ENCODE peak calls at places on chromosomes 13 and 19, in four cellular contexts. One of them, this sample, is unnamed.

GRCh38 chr13:80309926-80310325 is 31.0 kb downstream of the SPRY2 start:
- DNase-seq in foreskin fibroblast: no peak
- DNase-seq in bronchial epithelial cell: no peak
- DNase-seq in astrocyte of the spinal cord: no peak
- DNase-seq in this sample: no peak

GRCh38 chr19:49165865-49166301 is 8.3 kb downstream of the TRPM4 start:
- DNase-seq in foreskin fibroblast: no peak
- DNase-seq in bronchial epithelial cell: no peak
- DNase-seq in astrocyte of the spinal cord: no peak
- DNase-seq in this sample: no peak

GRCh38 chr19:46785054-46785979 is 3.1 kb downstream of the SLC1A5 start:
- DNase-seq in foreskin fibroblast: peak; percentile 34
- DNase-seq in bronchial epithelial cell: no peak
- DNase-seq in astrocyte of the spinal cord: no peak
- DNase-seq in this sample: no peak

GRCh38 chr19:19410553-19411550 is 5.4 kb downstream of the GATAD2A start:
- DNase-seq in foreskin fibroblast: peak; percentile 42
- DNase-seq in bronchial epithelial cell: no peak
- DNase-seq in astrocyte of the spinal cord: no peak
- DNase-seq in this sample: no peak

GRCh38 chr19:13579388-13580060 is 73.2 kb upstream of the CACNA1A start:
- DNase-seq in foreskin fibroblast: no peak
- DNase-seq in bronchial epithelial cell: no peak
- DNase-seq in astrocyte of the spinal cord: peak; percentile 7
- DNase-seq in this sample: peak; percentile 23

GRCh38 chr19:19062454-19063182 is 1.2 kb upstream of the SLC25A42 start:
- DNase-seq in foreskin fibroblast: peak; percentile 76
- DNase-seq in bronchial epithelial cell: peak; percentile 49
- DNase-seq in astrocyte of the spinal cord: peak; percentile 30
- DNase-seq in this sample: no peak

GRCh38 chr19:44661904-44662303 is 9.4 kb upstream of the CEACAM19 start:
- DNase-seq in foreskin fibroblast: no peak
- DNase-seq in bronchial epithelial cell: no peak
- DNase-seq in astrocyte of the spinal cord: no peak
- DNase-seq in this sample: no peak

GRCh38 chr19:48287748-48288147 is 17.9 kb downstream of the ZNF114 start:
- DNase-seq in foreskin fibroblast: no peak
- DNase-seq in bronchial epithelial cell: no peak
- DNase-seq in astrocyte of the spinal cord: no peak
- DNase-seq in this sample: no peak

GRCh38 chr13:31052478-31052877 is 109.2 kb downstream of the HSPH1 start:
- DNase-seq in foreskin fibroblast: no peak
- DNase-seq in bronchial epithelial cell: no peak
- DNase-seq in astrocyte of the spinal cord: no peak
- DNase-seq in this sample: no peak

GRCh38 chr19:23957660-23958281 is 43.1 kb downstream of the ZNF726 start:
- DNase-seq in foreskin fibroblast: peak; percentile 94
- DNase-seq in bronchial epithelial cell: peak; percentile 90
- DNase-seq in astrocyte of the spinal cord: peak; percentile 30
- DNase-seq in this sample: no peak

GRCh38 chr13:98533912-98534311 is 43.0 kb downstream of the STK24 start:
- DNase-seq in foreskin fibroblast: no peak
- DNase-seq in bronchial epithelial cell: no peak
- DNase-seq in astrocyte of the spinal cord: no peak
- DNase-seq in this sample: no peak

GRCh38 chr13:113933901-113934300 is 40.0 kb downstream of the C13orf46 start:
- DNase-seq in foreskin fibroblast: no peak
- DNase-seq in bronchial epithelial cell: no peak
- DNase-seq in astrocyte of the spinal cord: no peak
- DNase-seq in this sample: no peak

GRCh38 chr13:79987323-79987722 is 353.6 kb downstream of the SPRY2 start:
- DNase-seq in foreskin fibroblast: peak; percentile 86
- DNase-seq in bronchial epithelial cell: peak; percentile 89
- DNase-seq in astrocyte of the spinal cord: no peak
- DNase-seq in this sample: no peak

GRCh38 chr19:45069056-45069455 is 7.2 kb downstream of the ZNF296 start:
- DNase-seq in foreskin fibroblast: peak; percentile 62
- DNase-seq in bronchial epithelial cell: peak; percentile 57
- DNase-seq in astrocyte of the spinal cord: no peak
- DNase-seq in this sample: no peak

GRCh38 chr19:45771331-45771933 is 2.4 kb upstream of the SIX5 start:
- DNase-seq in foreskin fibroblast: no peak
- DNase-seq in bronchial epithelial cell: no peak
- DNase-seq in astrocyte of the spinal cord: no peak
- DNase-seq in this sample: no peak

GRCh38 chr13:98649861-98650260 is 73.0 kb upstream of the STK24 start:
- DNase-seq in foreskin fibroblast: no peak
- DNase-seq in bronchial epithelial cell: no peak
- DNase-seq in astrocyte of the spinal cord: no peak
- DNase-seq in this sample: no peak

GRCh38 chr13:80550856-80551532 is 210.1 kb upstream of the SPRY2 start:
- DNase-seq in foreskin fibroblast: peak; percentile 54
- DNase-seq in bronchial epithelial cell: no peak
- DNase-seq in astrocyte of the spinal cord: no peak
- DNase-seq in this sample: no peak

GRCh38 chr19:58361900-58362271 is 665 bp downstream of the ZNF497 start:
- DNase-seq in foreskin fibroblast: peak; percentile 75
- DNase-seq in bronchial epithelial cell: no peak
- DNase-seq in astrocyte of the spinal cord: no peak
- DNase-seq in this sample: peak; percentile 11

DNA sequence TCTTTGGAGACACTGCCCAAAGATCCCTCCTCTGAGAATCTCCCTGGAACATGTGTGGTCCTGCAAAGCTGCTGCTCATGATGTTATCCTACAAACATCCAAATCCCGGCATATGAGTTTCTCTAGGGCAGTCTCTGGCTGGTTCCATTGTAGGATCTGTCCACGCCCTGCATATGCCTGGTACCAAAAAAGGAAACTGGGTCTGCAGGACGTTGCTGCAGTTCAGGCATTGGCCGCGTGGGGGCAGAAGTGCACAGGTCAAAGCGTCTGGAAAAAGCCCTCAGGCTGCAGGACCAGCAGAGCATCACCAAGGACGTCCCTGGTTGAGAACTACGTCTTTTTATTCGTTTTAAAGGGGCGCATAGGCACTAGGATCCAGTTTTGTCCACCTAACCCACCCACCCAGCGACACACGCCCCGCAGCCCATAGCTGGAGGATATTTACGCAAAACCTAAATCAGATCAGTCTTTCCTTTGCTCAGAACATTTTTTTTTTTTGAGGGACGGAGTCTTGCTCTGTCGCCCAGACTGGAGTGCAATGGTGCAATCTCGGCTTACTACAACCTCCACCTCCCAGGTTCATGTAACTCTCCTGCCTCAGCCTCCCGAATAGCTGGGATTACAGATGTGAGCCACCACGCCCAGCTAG is 12.9 kb upstream of the ZNF564 start:
- DNase-seq in foreskin fibroblast: peak; percentile 96
- DNase-seq in bronchial epithelial cell: peak; percentile 90
- DNase-seq in astrocyte of the spinal cord: peak; percentile 83
- DNase-seq in this sample: peak; percentile 67
- H3K4me3 ChIP-seq in foreskin fibroblast: no peak overlapping the region
- H3K4me3 ChIP-seq in bronchial epithelial cell: no peak overlapping the region
- H3K4me3 ChIP-seq in astrocyte of the spinal cord: no peak overlapping the region
- H3K4me3 ChIP-seq in this sample: no peak overlapping the region

GRCh38 chr19:15284896-15285295 is 47.4 kb downstream of the BRD4 start:
- DNase-seq in foreskin fibroblast: peak; percentile 14
- DNase-seq in bronchial epithelial cell: no peak
- DNase-seq in astrocyte of the spinal cord: no peak
- DNase-seq in this sample: no peak

GRCh38 chr19:15280915-15281683 is 48.9 kb upstream of the EPHX3 start:
- DNase-seq in foreskin fibroblast: peak; percentile 94
- DNase-seq in bronchial epithelial cell: peak; percentile 67
- DNase-seq in astrocyte of the spinal cord: peak; percentile 86
- DNase-seq in this sample: peak; percentile 71

GRCh38 chr19:15282311-15282705 is 50.0 kb downstream of the BRD4 start:
- DNase-seq in foreskin fibroblast: no peak
- DNase-seq in bronchial epithelial cell: peak; percentile 89
- DNase-seq in astrocyte of the spinal cord: no peak
- DNase-seq in this sample: no peak

GRCh38 chr19:15284091-15284490 is 48.2 kb downstream of the BRD4 start:
- DNase-seq in foreskin fibroblast: no peak
- DNase-seq in bronchial epithelial cell: no peak
- DNase-seq in astrocyte of the spinal cord: no peak
- DNase-seq in this sample: no peak

GRCh38 chr19:15283141-15283885 is 49.0 kb downstream of the BRD4 start:
- DNase-seq in foreskin fibroblast: peak; percentile 64
- DNase-seq in bronchial epithelial cell: peak; percentile 61
- DNase-seq in astrocyte of the spinal cord: peak; percentile 72
- DNase-seq in this sample: peak; percentile 40
- H3K4me3 ChIP-seq in foreskin fibroblast: no peak overlapping the region
- H3K4me3 ChIP-seq in bronchial epithelial cell: no peak overlapping the region
- H3K4me3 ChIP-seq in astrocyte of the spinal cord: no peak overlapping the region
- H3K4me3 ChIP-seq in this sample: no peak overlapping the region

GRCh38 chr19:4089946-4090345 is 23.2 kb upstream of the ZBTB7A start:
- DNase-seq in foreskin fibroblast: no peak
- DNase-seq in bronchial epithelial cell: no peak
- DNase-seq in astrocyte of the spinal cord: no peak
- DNase-seq in this sample: no peak

GRCh38 chr19:4088065-4088679 is 21.5 kb upstream of the ZBTB7A start:
- DNase-seq in foreskin fibroblast: no peak
- DNase-seq in bronchial epithelial cell: no peak
- DNase-seq in astrocyte of the spinal cord: no peak
- DNase-seq in this sample: no peak

GRCh38 chr19:4090351-4091220 is 23.9 kb upstream of the ZBTB7A start:
- DNase-seq in foreskin fibroblast: no peak
- DNase-seq in bronchial epithelial cell: no peak
- DNase-seq in astrocyte of the spinal cord: no peak
- DNase-seq in this sample: no peak

GRCh38 chr19:4088975-4089374 is 22.3 kb upstream of the ZBTB7A start:
- DNase-seq in foreskin fibroblast: no peak
- DNase-seq in bronchial epithelial cell: no peak
- DNase-seq in astrocyte of the spinal cord: no peak
- DNase-seq in this sample: no peak

DNA sequence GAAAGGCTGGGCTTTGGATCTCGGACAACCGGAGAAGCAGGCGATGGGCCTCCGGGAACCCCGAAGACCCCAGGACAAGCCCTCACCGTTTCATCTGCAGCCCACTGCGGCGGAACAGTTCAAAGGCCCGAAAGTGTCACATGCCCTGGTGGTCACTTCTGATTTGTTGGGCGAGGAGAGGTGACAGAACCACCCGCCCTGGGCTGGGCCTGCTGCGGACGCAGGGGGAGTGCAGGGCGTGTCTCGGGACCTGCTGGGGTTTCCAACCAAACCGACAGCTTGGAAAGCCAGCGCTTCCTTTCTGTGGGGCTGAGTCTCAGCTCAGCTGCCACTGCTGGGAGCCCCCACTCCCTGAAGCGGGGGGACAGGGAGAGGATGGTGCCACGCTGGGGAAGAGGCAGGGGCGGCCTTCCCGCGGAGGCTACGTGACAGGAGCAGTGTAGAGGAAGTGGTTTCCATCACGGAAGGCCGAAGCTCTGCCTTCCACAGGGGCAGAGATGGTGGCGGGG is 22.8 kb upstream of the ZBTB7A start:
- DNase-seq in foreskin fibroblast: no peak
- DNase-seq in bronchial epithelial cell: no peak
- DNase-seq in astrocyte of the spinal cord: no peak
- DNase-seq in this sample: no peak
- H3K4me3 ChIP-seq in foreskin fibroblast: no peak overlapping the region
- H3K4me3 ChIP-seq in bronchial epithelial cell: no peak overlapping the region
- H3K4me3 ChIP-seq in astrocyte of the spinal cord: no peak overlapping the region
- H3K4me3 ChIP-seq in this sample: no peak overlapping the region

DNA sequence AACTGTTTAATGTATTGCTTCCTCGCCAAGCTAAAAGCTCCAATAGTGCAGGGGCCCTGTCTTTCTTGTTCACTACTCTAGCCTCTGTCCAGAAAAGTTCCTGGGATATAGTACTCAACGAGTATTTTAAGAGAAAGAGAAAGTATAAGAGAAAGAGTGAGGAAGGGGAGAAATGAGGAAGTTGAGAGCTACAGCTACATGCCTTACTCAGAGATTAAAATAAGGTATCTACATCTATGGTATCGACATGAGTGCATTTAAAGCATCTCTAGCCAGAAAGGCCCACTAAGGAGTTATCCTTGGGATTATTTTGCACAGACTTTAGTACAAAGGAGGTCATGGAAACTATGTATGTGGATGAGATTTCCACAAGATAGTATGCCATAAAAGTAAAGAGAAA is 28.5 kb downstream of the MYCBP2 start:
- DNase-seq in foreskin fibroblast: no peak
- DNase-seq in bronchial epithelial cell: no peak
- DNase-seq in astrocyte of the spinal cord: no peak
- DNase-seq in this sample: no peak
- H3K4me3 ChIP-seq in foreskin fibroblast: no peak overlapping the region
- H3K4me3 ChIP-seq in bronchial epithelial cell: no peak overlapping the region
- H3K4me3 ChIP-seq in astrocyte of the spinal cord: no peak overlapping the region
- H3K4me3 ChIP-seq in this sample: no peak overlapping the region

DNA sequence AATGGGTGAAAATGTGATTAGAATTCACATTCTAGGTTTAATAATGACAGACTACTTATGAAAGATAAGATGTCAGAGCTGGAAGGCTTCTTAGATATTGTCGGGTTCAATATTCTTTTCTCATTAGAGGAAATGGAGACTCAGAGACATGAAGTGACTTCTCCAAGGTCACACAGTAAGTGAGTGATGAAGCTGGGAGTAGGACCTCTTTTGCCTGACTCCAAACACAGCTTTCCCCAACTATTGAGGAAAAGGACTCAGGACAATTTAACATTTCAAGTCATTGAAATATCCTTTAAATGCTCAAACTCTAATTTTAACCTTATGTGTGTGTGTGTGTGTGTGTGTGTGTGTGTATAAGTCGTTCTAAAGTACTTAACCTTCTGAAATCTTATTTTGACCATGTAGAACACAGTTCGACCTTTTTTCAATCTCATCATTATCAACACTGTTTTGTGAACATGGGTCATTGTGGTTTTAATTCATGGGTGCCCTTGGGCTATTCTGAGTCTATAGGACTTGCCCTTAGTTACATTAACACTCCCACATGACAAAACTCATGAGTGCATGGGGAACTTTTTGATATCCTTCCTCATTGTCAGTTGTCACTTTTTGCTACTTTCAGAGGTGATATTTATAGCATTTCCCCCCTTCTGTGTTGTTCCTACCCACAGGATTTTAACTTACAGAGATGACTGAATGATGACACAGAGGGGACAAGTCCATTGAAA is 53.0 kb downstream of the LRCH1 start:
- DNase-seq in foreskin fibroblast: no peak
- DNase-seq in bronchial epithelial cell: no peak
- DNase-seq in astrocyte of the spinal cord: no peak
- DNase-seq in this sample: no peak
- H3K4me3 ChIP-seq in foreskin fibroblast: no peak overlapping the region
- H3K4me3 ChIP-seq in bronchial epithelial cell: no peak overlapping the region
- H3K4me3 ChIP-seq in astrocyte of the spinal cord: no peak overlapping the region
- H3K4me3 ChIP-seq in this sample: no peak overlapping the region

This sample was measured in astrocyte of the cerebellum.